ENCODE peak calls at places on chromosome 4, in six cellular contexts. One of them, this sample, is unnamed.

GRCh38 chr4:16083217-16084191 is at the start of gene PROM1:
- DNase-seq in keratinocyte: no peak
- DNase-seq in fibroblast of pulmonary artery: no peak
- DNase-seq in type B pancreatic cell: peak; percentile 72
- DNase-seq in bronchial epithelial cell: no peak
- DNase-seq in brain microvascular endothelial cell: no peak
- DNase-seq in this sample: no peak

GRCh38 chr4:93827272-93827947 is 1.1 kb upstream of the ATOH1 start:
- DNase-seq in keratinocyte: no peak
- DNase-seq in fibroblast of pulmonary artery: no peak
- DNase-seq in type B pancreatic cell: no peak
- DNase-seq in bronchial epithelial cell: no peak
- DNase-seq in brain microvascular endothelial cell: no peak
- DNase-seq in this sample: no peak

GRCh38 chr4:28744066-28744465 is 1883.4 kb downstream of the STIM2 start:
- DNase-seq in keratinocyte: no peak
- DNase-seq in fibroblast of pulmonary artery: peak; percentile 1
- DNase-seq in type B pancreatic cell: no peak
- DNase-seq in bronchial epithelial cell: no peak
- DNase-seq in brain microvascular endothelial cell: no peak
- DNase-seq in this sample: no peak

GRCh38 chr4:55069248-55069647 is 56.1 kb downstream of the KDR start:
- DNase-seq in keratinocyte: no peak
- DNase-seq in fibroblast of pulmonary artery: peak; percentile 86
- DNase-seq in type B pancreatic cell: no peak
- DNase-seq in bronchial epithelial cell: no peak
- DNase-seq in brain microvascular endothelial cell: peak; percentile 61
- DNase-seq in this sample: no peak

GRCh38 chr4:165070560-165070959 is 16.9 kb downstream of the TRIM75 start:
- DNase-seq in keratinocyte: no peak
- DNase-seq in fibroblast of pulmonary artery: no peak
- DNase-seq in type B pancreatic cell: no peak
- DNase-seq in bronchial epithelial cell: no peak
- DNase-seq in brain microvascular endothelial cell: no peak
- DNase-seq in this sample: no peak

GRCh38 chr4:75985116-75985515 is 5.6 kb downstream of the SDAD1 start:
- DNase-seq in keratinocyte: peak; percentile 41
- DNase-seq in fibroblast of pulmonary artery: peak; percentile 66
- DNase-seq in type B pancreatic cell: no peak
- DNase-seq in bronchial epithelial cell: peak; percentile 80
- DNase-seq in brain microvascular endothelial cell: peak; percentile 91
- DNase-seq in this sample: peak; percentile 14

GRCh38 chr4:167428172-167428571 is 193.9 kb upstream of the SPOCK3 start:
- DNase-seq in keratinocyte: no peak
- DNase-seq in fibroblast of pulmonary artery: peak; percentile 11
- DNase-seq in type B pancreatic cell: no peak
- DNase-seq in bronchial epithelial cell: no peak
- DNase-seq in brain microvascular endothelial cell: no peak
- DNase-seq in this sample: peak; percentile 31

GRCh38 chr4:181688416-181688815 is 554.8 kb upstream of the TENM3 start:
- DNase-seq in keratinocyte: no peak
- DNase-seq in fibroblast of pulmonary artery: no peak
- DNase-seq in type B pancreatic cell: no peak
- DNase-seq in bronchial epithelial cell: no peak
- DNase-seq in brain microvascular endothelial cell: peak; percentile 73
- DNase-seq in this sample: peak; percentile 43

GRCh38 chr4:160193787-160194186 is 1090.9 kb downstream of the RAPGEF2 start:
- DNase-seq in keratinocyte: no peak
- DNase-seq in fibroblast of pulmonary artery: no peak
- DNase-seq in type B pancreatic cell: no peak
- DNase-seq in bronchial epithelial cell: no peak
- DNase-seq in brain microvascular endothelial cell: no peak
- DNase-seq in this sample: no peak

GRCh38 chr4:2281575-2282343 is 19.9 kb upstream of the MXD4 start:
- DNase-seq in keratinocyte: no peak
- DNase-seq in fibroblast of pulmonary artery: peak; percentile 10
- DNase-seq in type B pancreatic cell: no peak
- DNase-seq in bronchial epithelial cell: no peak
- DNase-seq in brain microvascular endothelial cell: no peak
- DNase-seq in this sample: peak; percentile 47

GRCh38 chr4:128583753-128584712 is 225.5 kb upstream of the JADE1 start:
- DNase-seq in keratinocyte: no peak
- DNase-seq in fibroblast of pulmonary artery: no peak
- DNase-seq in type B pancreatic cell: no peak
- DNase-seq in bronchial epithelial cell: no peak
- DNase-seq in brain microvascular endothelial cell: no peak
- DNase-seq in this sample: no peak

GRCh38 chr4:112279882-112280315 is 5.8 kb downstream of the TIFA start:
- DNase-seq in keratinocyte: no peak
- DNase-seq in fibroblast of pulmonary artery: no peak
- DNase-seq in type B pancreatic cell: no peak
- DNase-seq in bronchial epithelial cell: no peak
- DNase-seq in brain microvascular endothelial cell: peak; percentile 9
- DNase-seq in this sample: peak; percentile 50

GRCh38 chr4:81786063-81786763 is 314.5 kb upstream of the RASGEF1B start:
- DNase-seq in keratinocyte: no peak
- DNase-seq in fibroblast of pulmonary artery: peak; percentile 46
- DNase-seq in type B pancreatic cell: no peak
- DNase-seq in bronchial epithelial cell: no peak
- DNase-seq in brain microvascular endothelial cell: peak; percentile 27
- DNase-seq in this sample: peak; percentile 40

GRCh38 chr4:183987529-183987946 is 82.4 kb downstream of the STOX2 start:
- DNase-seq in keratinocyte: peak; percentile 93
- DNase-seq in fibroblast of pulmonary artery: peak; percentile 86
- DNase-seq in type B pancreatic cell: peak; percentile 78
- DNase-seq in bronchial epithelial cell: peak; percentile 98
- DNase-seq in brain microvascular endothelial cell: peak; percentile 88
- DNase-seq in this sample: peak; percentile 92

GRCh38 chr4:139878050-139878449 is 212.4 kb downstream of the MGST2 start:
- DNase-seq in keratinocyte: no peak
- DNase-seq in fibroblast of pulmonary artery: no peak
- DNase-seq in type B pancreatic cell: no peak
- DNase-seq in bronchial epithelial cell: no peak
- DNase-seq in brain microvascular endothelial cell: no peak
- DNase-seq in this sample: no peak

GRCh38 chr4:77040265-77040664 is 35.5 kb downstream of the CCNI start:
- DNase-seq in keratinocyte: no peak
- DNase-seq in fibroblast of pulmonary artery: peak; percentile 36
- DNase-seq in type B pancreatic cell: no peak
- DNase-seq in bronchial epithelial cell: peak; percentile 77
- DNase-seq in brain microvascular endothelial cell: peak; percentile 70
- DNase-seq in this sample: peak; percentile 36

GRCh38 chr4:20662851-20663250 is 37.4 kb upstream of the PACRGL start:
- DNase-seq in keratinocyte: no peak
- DNase-seq in fibroblast of pulmonary artery: peak; percentile 61
- DNase-seq in type B pancreatic cell: no peak
- DNase-seq in bronchial epithelial cell: peak; percentile 80
- DNase-seq in brain microvascular endothelial cell: peak; percentile 14
- DNase-seq in this sample: peak; percentile 40

GRCh38 chr4:165439344-165439743 is 60.5 kb downstream of the CPE start:
- DNase-seq in keratinocyte: no peak
- DNase-seq in fibroblast of pulmonary artery: no peak
- DNase-seq in type B pancreatic cell: no peak
- DNase-seq in bronchial epithelial cell: no peak
- DNase-seq in brain microvascular endothelial cell: no peak
- DNase-seq in this sample: no peak

GRCh38 chr4:15336410-15337184 is 91.2 kb upstream of the C1QTNF7 start:
- DNase-seq in keratinocyte: no peak
- DNase-seq in fibroblast of pulmonary artery: peak; percentile 56
- DNase-seq in type B pancreatic cell: no peak
- DNase-seq in bronchial epithelial cell: peak; percentile 75
- DNase-seq in brain microvascular endothelial cell: peak; percentile 86
- DNase-seq in this sample: peak; percentile 26

GRCh38 chr4:120132935-120133334 is 66.3 kb upstream of the MAD2L1 start:
- DNase-seq in keratinocyte: no peak
- DNase-seq in fibroblast of pulmonary artery: peak; percentile 20
- DNase-seq in type B pancreatic cell: no peak
- DNase-seq in bronchial epithelial cell: peak; percentile 45
- DNase-seq in brain microvascular endothelial cell: no peak
- DNase-seq in this sample: peak; percentile 3

GRCh38 chr4:86741841-86742240 is 107.3 kb downstream of the SLC10A6 start:
- DNase-seq in keratinocyte: no peak
- DNase-seq in fibroblast of pulmonary artery: no peak
- DNase-seq in type B pancreatic cell: no peak
- DNase-seq in bronchial epithelial cell: no peak
- DNase-seq in brain microvascular endothelial cell: no peak
- DNase-seq in this sample: no peak

GRCh38 chr4:128451270-128451905 is 163.8 kb upstream of the PGRMC2 start:
- DNase-seq in keratinocyte: no peak
- DNase-seq in fibroblast of pulmonary artery: no peak
- DNase-seq in type B pancreatic cell: no peak
- DNase-seq in bronchial epithelial cell: peak; percentile 42
- DNase-seq in brain microvascular endothelial cell: no peak
- DNase-seq in this sample: no peak

GRCh38 chr4:144754562-144755410 is 108.8 kb downstream of the HHIP start:
- DNase-seq in keratinocyte: no peak
- DNase-seq in fibroblast of pulmonary artery: peak; percentile 73
- DNase-seq in type B pancreatic cell: no peak
- DNase-seq in bronchial epithelial cell: peak; percentile 47
- DNase-seq in brain microvascular endothelial cell: peak; percentile 54
- DNase-seq in this sample: peak; percentile 35
- TF ChIP-seq CTCF in keratinocyte: peak; percentile 64
- TF ChIP-seq CTCF in fibroblast of pulmonary artery: peak; percentile 69
- TF ChIP-seq CTCF in type B pancreatic cell: peak; percentile 49
- TF ChIP-seq CTCF in bronchial epithelial cell: peak; percentile 70
- TF ChIP-seq CTCF in brain microvascular endothelial cell: peak; percentile 72
- TF ChIP-seq CTCF in this sample: peak; percentile 66

DNA sequence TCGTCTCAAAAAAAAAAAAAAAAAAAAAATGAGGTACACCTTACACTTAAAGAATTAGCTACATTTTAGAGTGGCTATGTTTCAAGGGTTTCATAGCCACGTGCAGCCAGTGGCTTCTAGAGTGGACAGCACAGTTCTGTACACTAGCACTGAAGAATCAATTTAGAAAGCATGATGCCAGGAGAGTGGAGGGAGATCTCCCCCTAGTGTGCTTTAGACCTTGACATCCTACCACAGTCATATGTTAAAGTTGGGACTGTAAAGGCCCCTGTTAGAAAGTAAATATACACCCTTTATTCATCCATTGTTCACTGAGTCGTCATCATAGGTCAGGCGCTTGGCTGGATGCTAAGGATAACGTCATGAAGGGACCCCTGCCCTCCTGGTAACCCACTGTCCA is 179.4 kb downstream of the QDPR start:
- DNase-seq in keratinocyte: no peak
- DNase-seq in fibroblast of pulmonary artery: no peak
- DNase-seq in type B pancreatic cell: no peak
- DNase-seq in bronchial epithelial cell: no peak
- DNase-seq in brain microvascular endothelial cell: no peak
- DNase-seq in this sample: no peak
- TF ChIP-seq CTCF in keratinocyte: no peak
- TF ChIP-seq CTCF in fibroblast of pulmonary artery: peak; percentile 2
- TF ChIP-seq CTCF in type B pancreatic cell: no peak
- TF ChIP-seq CTCF in bronchial epithelial cell: no peak
- TF ChIP-seq CTCF in brain microvascular endothelial cell: peak; percentile 9
- TF ChIP-seq CTCF in this sample: no peak

DNA sequence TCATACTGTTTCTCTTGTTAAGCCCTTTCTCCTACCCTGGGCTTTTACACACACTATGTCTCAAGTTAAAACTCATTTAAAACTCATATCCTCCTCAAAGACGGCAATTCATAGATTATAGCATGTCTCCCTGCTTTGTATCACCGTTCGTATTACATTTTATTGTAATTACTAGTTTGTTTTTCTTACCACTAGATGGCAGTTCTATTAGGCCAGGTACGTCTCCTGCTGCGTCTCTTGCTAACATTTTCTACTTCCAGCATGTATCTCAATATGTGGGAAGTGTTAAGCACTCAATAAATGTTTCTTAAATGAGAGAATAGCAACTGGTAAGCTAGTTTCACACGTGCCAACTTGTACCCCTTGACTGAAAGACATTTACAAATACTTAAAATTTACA is 450.3 kb upstream of the PCDH7 start:
- DNase-seq in keratinocyte: no peak
- DNase-seq in fibroblast of pulmonary artery: peak; percentile 8
- DNase-seq in type B pancreatic cell: no peak
- DNase-seq in bronchial epithelial cell: peak; percentile 39
- DNase-seq in brain microvascular endothelial cell: no peak
- DNase-seq in this sample: no peak
- TF ChIP-seq CTCF in keratinocyte: no peak
- TF ChIP-seq CTCF in fibroblast of pulmonary artery: peak; percentile 25
- TF ChIP-seq CTCF in type B pancreatic cell: peak; percentile 51
- TF ChIP-seq CTCF in bronchial epithelial cell: peak; percentile 40
- TF ChIP-seq CTCF in brain microvascular endothelial cell: peak; percentile 31
- TF ChIP-seq CTCF in this sample: peak; percentile 14

GRCh38 chr4:106140601-106141000 is 175.4 kb downstream of the TBCK start:
- DNase-seq in keratinocyte: no peak
- DNase-seq in fibroblast of pulmonary artery: no peak
- DNase-seq in type B pancreatic cell: no peak
- DNase-seq in bronchial epithelial cell: no peak
- DNase-seq in brain microvascular endothelial cell: no peak
- DNase-seq in this sample: peak; percentile 5
- TF ChIP-seq CTCF in keratinocyte: no peak
- TF ChIP-seq CTCF in fibroblast of pulmonary artery: no peak
- TF ChIP-seq CTCF in type B pancreatic cell: no peak
- TF ChIP-seq CTCF in bronchial epithelial cell: no peak
- TF ChIP-seq CTCF in brain microvascular endothelial cell: no peak
- TF ChIP-seq CTCF in this sample: no peak

GRCh38 chr4:52641853-52642563 is 17.1 kb downstream of the USP46 start:
- DNase-seq in keratinocyte: peak; percentile 40
- DNase-seq in fibroblast of pulmonary artery: peak; percentile 37
- DNase-seq in type B pancreatic cell: no peak
- DNase-seq in bronchial epithelial cell: peak; percentile 93
- DNase-seq in brain microvascular endothelial cell: peak; percentile 41
- DNase-seq in this sample: peak; percentile 77
- TF ChIP-seq CTCF in keratinocyte: no peak
- TF ChIP-seq CTCF in fibroblast of pulmonary artery: no peak
- TF ChIP-seq CTCF in type B pancreatic cell: no peak
- TF ChIP-seq CTCF in bronchial epithelial cell: no peak
- TF ChIP-seq CTCF in brain microvascular endothelial cell: no peak
- TF ChIP-seq CTCF in this sample: no peak

GRCh38 chr4:41967392-41967791 is 14.2 kb upstream of the DCAF4L1 start:
- DNase-seq in keratinocyte: no peak
- DNase-seq in fibroblast of pulmonary artery: no peak
- DNase-seq in type B pancreatic cell: no peak
- DNase-seq in bronchial epithelial cell: peak; percentile 88
- DNase-seq in brain microvascular endothelial cell: no peak
- DNase-seq in this sample: no peak

GRCh38 chr4:41964401-41964800 is 17.2 kb upstream of the DCAF4L1 start:
- DNase-seq in keratinocyte: no peak
- DNase-seq in fibroblast of pulmonary artery: no peak
- DNase-seq in type B pancreatic cell: no peak
- DNase-seq in bronchial epithelial cell: no peak
- DNase-seq in brain microvascular endothelial cell: no peak
- DNase-seq in this sample: no peak

GRCh38 chr4:41957634-41958033 is 22.4 kb downstream of the TMEM33 start:
- DNase-seq in keratinocyte: no peak
- DNase-seq in fibroblast of pulmonary artery: peak; percentile 23
- DNase-seq in type B pancreatic cell: no peak
- DNase-seq in bronchial epithelial cell: peak; percentile 27
- DNase-seq in brain microvascular endothelial cell: no peak
- DNase-seq in this sample: peak; percentile 38

DNA sequence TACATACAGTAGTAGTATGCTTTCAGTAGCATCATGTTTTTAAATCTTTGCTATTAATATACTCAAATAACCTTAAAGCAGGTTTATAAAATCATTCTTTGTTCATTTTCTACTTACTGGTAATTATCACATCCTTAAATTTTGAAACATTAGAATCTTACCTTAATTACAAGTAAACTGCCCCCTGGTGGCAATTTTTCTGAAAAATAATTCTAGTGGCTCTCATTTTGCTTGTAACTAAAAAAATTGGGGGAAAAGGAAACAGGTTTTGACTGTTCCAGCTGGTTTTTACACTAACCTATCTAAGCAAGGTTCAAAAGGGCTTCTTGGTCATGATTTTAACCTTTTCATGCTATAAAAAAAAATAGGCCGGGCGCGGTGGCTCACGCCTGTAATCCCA is 18.5 kb upstream of the DCAF4L1 start:
- DNase-seq in keratinocyte: no peak
- DNase-seq in fibroblast of pulmonary artery: peak; percentile 29
- DNase-seq in type B pancreatic cell: no peak
- DNase-seq in bronchial epithelial cell: peak; percentile 18
- DNase-seq in brain microvascular endothelial cell: peak; percentile 10
- DNase-seq in this sample: peak; percentile 32
- TF ChIP-seq CTCF in keratinocyte: peak; percentile 33
- TF ChIP-seq CTCF in fibroblast of pulmonary artery: peak; percentile 45
- TF ChIP-seq CTCF in type B pancreatic cell: peak; percentile 69
- TF ChIP-seq CTCF in bronchial epithelial cell: no peak
- TF ChIP-seq CTCF in brain microvascular endothelial cell: no peak
- TF ChIP-seq CTCF in this sample: no peak

This sample was measured in MCF 10A.